ENCODE peak calls at places on chromosomes 4 and X, in six cellular contexts. One of them, this sample, is unnamed.

GRCh38 chrX:105461013-105461412 is 240.5 kb upstream of the TEX13A start:
- DNase-seq in activated naive CD4-positive, alpha-beta T cell: no peak
- DNase-seq in stimulated activated CD4-positive, alpha-beta T cell treated with anti-CD3 and anti-CD28 coated beads, TNF-alpha, amount 100 ng/mL, for 4 hours: no peak
- DNase-seq in activated CD4-positive, alpha-beta T cell treated with anti-CD3 and anti-CD28 coated beads for 36 hours: no peak
- DNase-seq in activated CD8-positive, alpha-beta memory T cell treated with anti-CD3 and anti-CD28 coated beads for 1 hour: no peak
- DNase-seq in ACHN: no peak
- DNase-seq in this sample: no peak

GRCh38 chr4:2954358-2955185 is 8.6 kb downstream of the NOP14 start:
- DNase-seq in activated naive CD4-positive, alpha-beta T cell: no peak
- DNase-seq in stimulated activated CD4-positive, alpha-beta T cell treated with anti-CD3 and anti-CD28 coated beads, TNF-alpha, amount 100 ng/mL, for 4 hours: no peak
- DNase-seq in activated CD4-positive, alpha-beta T cell treated with anti-CD3 and anti-CD28 coated beads for 36 hours: peak
- DNase-seq in activated CD8-positive, alpha-beta memory T cell treated with anti-CD3 and anti-CD28 coated beads for 1 hour: no peak
- DNase-seq in ACHN: no peak
- DNase-seq in this sample: peak

GRCh38 chr4:65789850-65790249 is 119.6 kb upstream of the EPHA5 start:
- DNase-seq in activated naive CD4-positive, alpha-beta T cell: no peak
- DNase-seq in stimulated activated CD4-positive, alpha-beta T cell treated with anti-CD3 and anti-CD28 coated beads, TNF-alpha, amount 100 ng/mL, for 4 hours: no peak
- DNase-seq in activated CD4-positive, alpha-beta T cell treated with anti-CD3 and anti-CD28 coated beads for 36 hours: no peak
- DNase-seq in activated CD8-positive, alpha-beta memory T cell treated with anti-CD3 and anti-CD28 coated beads for 1 hour: no peak
- DNase-seq in ACHN: no peak
- DNase-seq in this sample: no peak

GRCh38 chr4:73053974-73054480 is 15.5 kb downstream of the COX18 start:
- DNase-seq in activated naive CD4-positive, alpha-beta T cell: no peak
- DNase-seq in stimulated activated CD4-positive, alpha-beta T cell treated with anti-CD3 and anti-CD28 coated beads, TNF-alpha, amount 100 ng/mL, for 4 hours: no peak
- DNase-seq in activated CD4-positive, alpha-beta T cell treated with anti-CD3 and anti-CD28 coated beads for 36 hours: no peak
- DNase-seq in activated CD8-positive, alpha-beta memory T cell treated with anti-CD3 and anti-CD28 coated beads for 1 hour: no peak
- DNase-seq in ACHN: no peak
- DNase-seq in this sample: peak

GRCh38 chr4:169167958-169168357 is 102.8 kb downstream of the SH3RF1 start:
- DNase-seq in activated naive CD4-positive, alpha-beta T cell: no peak
- DNase-seq in stimulated activated CD4-positive, alpha-beta T cell treated with anti-CD3 and anti-CD28 coated beads, TNF-alpha, amount 100 ng/mL, for 4 hours: no peak
- DNase-seq in activated CD4-positive, alpha-beta T cell treated with anti-CD3 and anti-CD28 coated beads for 36 hours: no peak
- DNase-seq in activated CD8-positive, alpha-beta memory T cell treated with anti-CD3 and anti-CD28 coated beads for 1 hour: no peak
- DNase-seq in ACHN: no peak
- DNase-seq in this sample: no peak

GRCh38 chrX:129932137-129932791 is 26.3 kb downstream of the UTP14A start:
- DNase-seq in activated naive CD4-positive, alpha-beta T cell: peak
- DNase-seq in stimulated activated CD4-positive, alpha-beta T cell treated with anti-CD3 and anti-CD28 coated beads, TNF-alpha, amount 100 ng/mL, for 4 hours: peak
- DNase-seq in activated CD4-positive, alpha-beta T cell treated with anti-CD3 and anti-CD28 coated beads for 36 hours: peak
- DNase-seq in activated CD8-positive, alpha-beta memory T cell treated with anti-CD3 and anti-CD28 coated beads for 1 hour: peak
- DNase-seq in ACHN: peak
- DNase-seq in this sample: peak

GRCh38 chrX:49071877-49072711 is 1.7 kb downstream of the PRAF2 start:
- DNase-seq in activated naive CD4-positive, alpha-beta T cell: no peak
- DNase-seq in stimulated activated CD4-positive, alpha-beta T cell treated with anti-CD3 and anti-CD28 coated beads, TNF-alpha, amount 100 ng/mL, for 4 hours: no peak
- DNase-seq in activated CD4-positive, alpha-beta T cell treated with anti-CD3 and anti-CD28 coated beads for 36 hours: no peak
- DNase-seq in activated CD8-positive, alpha-beta memory T cell treated with anti-CD3 and anti-CD28 coated beads for 1 hour: no peak
- DNase-seq in ACHN: no peak
- DNase-seq in this sample: no peak

GRCh38 chr4:7007944-7008343 is 35.2 kb upstream of the TADA2B start:
- DNase-seq in activated naive CD4-positive, alpha-beta T cell: no peak
- DNase-seq in stimulated activated CD4-positive, alpha-beta T cell treated with anti-CD3 and anti-CD28 coated beads, TNF-alpha, amount 100 ng/mL, for 4 hours: no peak
- DNase-seq in activated CD4-positive, alpha-beta T cell treated with anti-CD3 and anti-CD28 coated beads for 36 hours: no peak
- DNase-seq in activated CD8-positive, alpha-beta memory T cell treated with anti-CD3 and anti-CD28 coated beads for 1 hour: no peak
- DNase-seq in ACHN: no peak
- DNase-seq in this sample: no peak

GRCh38 chr4:180560896-180561295 is 1682.3 kb upstream of the TENM3 start:
- DNase-seq in activated naive CD4-positive, alpha-beta T cell: no peak
- DNase-seq in stimulated activated CD4-positive, alpha-beta T cell treated with anti-CD3 and anti-CD28 coated beads, TNF-alpha, amount 100 ng/mL, for 4 hours: no peak
- DNase-seq in activated CD4-positive, alpha-beta T cell treated with anti-CD3 and anti-CD28 coated beads for 36 hours: no peak
- DNase-seq in activated CD8-positive, alpha-beta memory T cell treated with anti-CD3 and anti-CD28 coated beads for 1 hour: no peak
- DNase-seq in ACHN: no peak
- DNase-seq in this sample: no peak

GRCh38 chr4:89712141-89712540 is 124.8 kb downstream of the SNCA start:
- DNase-seq in activated naive CD4-positive, alpha-beta T cell: no peak
- DNase-seq in stimulated activated CD4-positive, alpha-beta T cell treated with anti-CD3 and anti-CD28 coated beads, TNF-alpha, amount 100 ng/mL, for 4 hours: no peak
- DNase-seq in activated CD4-positive, alpha-beta T cell treated with anti-CD3 and anti-CD28 coated beads for 36 hours: no peak
- DNase-seq in activated CD8-positive, alpha-beta memory T cell treated with anti-CD3 and anti-CD28 coated beads for 1 hour: no peak
- DNase-seq in ACHN: no peak
- DNase-seq in this sample: no peak

GRCh38 chr4:101191302-101192098 is 155.8 kb downstream of the PPP3CA start:
- DNase-seq in activated naive CD4-positive, alpha-beta T cell: no peak
- DNase-seq in stimulated activated CD4-positive, alpha-beta T cell treated with anti-CD3 and anti-CD28 coated beads, TNF-alpha, amount 100 ng/mL, for 4 hours: no peak
- DNase-seq in activated CD4-positive, alpha-beta T cell treated with anti-CD3 and anti-CD28 coated beads for 36 hours: no peak
- DNase-seq in activated CD8-positive, alpha-beta memory T cell treated with anti-CD3 and anti-CD28 coated beads for 1 hour: no peak
- DNase-seq in ACHN: no peak
- DNase-seq in this sample: no peak

GRCh38 chr4:5357863-5358262 is 306.6 kb downstream of the STK32B start:
- DNase-seq in activated naive CD4-positive, alpha-beta T cell: no peak
- DNase-seq in stimulated activated CD4-positive, alpha-beta T cell treated with anti-CD3 and anti-CD28 coated beads, TNF-alpha, amount 100 ng/mL, for 4 hours: no peak
- DNase-seq in activated CD4-positive, alpha-beta T cell treated with anti-CD3 and anti-CD28 coated beads for 36 hours: no peak
- DNase-seq in activated CD8-positive, alpha-beta memory T cell treated with anti-CD3 and anti-CD28 coated beads for 1 hour: no peak
- DNase-seq in ACHN: no peak
- DNase-seq in this sample: no peak

GRCh38 chr4:879730-880079 is 52.4 kb downstream of the GAK start:
- DNase-seq in activated naive CD4-positive, alpha-beta T cell: no peak
- DNase-seq in stimulated activated CD4-positive, alpha-beta T cell treated with anti-CD3 and anti-CD28 coated beads, TNF-alpha, amount 100 ng/mL, for 4 hours: peak
- DNase-seq in activated CD4-positive, alpha-beta T cell treated with anti-CD3 and anti-CD28 coated beads for 36 hours: peak
- DNase-seq in activated CD8-positive, alpha-beta memory T cell treated with anti-CD3 and anti-CD28 coated beads for 1 hour: no peak
- DNase-seq in ACHN: peak
- DNase-seq in this sample: peak

GRCh38 chr4:18366136-18366535 is 344.6 kb upstream of the LCORL start:
- DNase-seq in activated naive CD4-positive, alpha-beta T cell: no peak
- DNase-seq in stimulated activated CD4-positive, alpha-beta T cell treated with anti-CD3 and anti-CD28 coated beads, TNF-alpha, amount 100 ng/mL, for 4 hours: no peak
- DNase-seq in activated CD4-positive, alpha-beta T cell treated with anti-CD3 and anti-CD28 coated beads for 36 hours: no peak
- DNase-seq in activated CD8-positive, alpha-beta memory T cell treated with anti-CD3 and anti-CD28 coated beads for 1 hour: no peak
- DNase-seq in ACHN: no peak
- DNase-seq in this sample: no peak

GRCh38 chr4:119300072-119300387 is 21.9 kb downstream of the FABP2 start:
- DNase-seq in activated naive CD4-positive, alpha-beta T cell: no peak
- DNase-seq in stimulated activated CD4-positive, alpha-beta T cell treated with anti-CD3 and anti-CD28 coated beads, TNF-alpha, amount 100 ng/mL, for 4 hours: no peak
- DNase-seq in activated CD4-positive, alpha-beta T cell treated with anti-CD3 and anti-CD28 coated beads for 36 hours: peak
- DNase-seq in activated CD8-positive, alpha-beta memory T cell treated with anti-CD3 and anti-CD28 coated beads for 1 hour: no peak
- DNase-seq in ACHN: no peak
- DNase-seq in this sample: no peak

GRCh38 chr4:173301518-173302201 is 32.5 kb downstream of the HMGB2 start:
- DNase-seq in activated naive CD4-positive, alpha-beta T cell: no peak
- DNase-seq in stimulated activated CD4-positive, alpha-beta T cell treated with anti-CD3 and anti-CD28 coated beads, TNF-alpha, amount 100 ng/mL, for 4 hours: no peak
- DNase-seq in activated CD4-positive, alpha-beta T cell treated with anti-CD3 and anti-CD28 coated beads for 36 hours: peak
- DNase-seq in activated CD8-positive, alpha-beta memory T cell treated with anti-CD3 and anti-CD28 coated beads for 1 hour: no peak
- DNase-seq in ACHN: peak
- DNase-seq in this sample: no peak

GRCh38 chr4:185775792-185776555 is 36.0 kb downstream of the SORBS2 start:
- DNase-seq in activated naive CD4-positive, alpha-beta T cell: no peak
- DNase-seq in stimulated activated CD4-positive, alpha-beta T cell treated with anti-CD3 and anti-CD28 coated beads, TNF-alpha, amount 100 ng/mL, for 4 hours: no peak
- DNase-seq in activated CD4-positive, alpha-beta T cell treated with anti-CD3 and anti-CD28 coated beads for 36 hours: no peak
- DNase-seq in activated CD8-positive, alpha-beta memory T cell treated with anti-CD3 and anti-CD28 coated beads for 1 hour: no peak
- DNase-seq in ACHN: no peak
- DNase-seq in this sample: no peak

GRCh38 chrX:103573205-103573604 is 12.1 kb upstream of the TCEAL4 start:
- DNase-seq in activated naive CD4-positive, alpha-beta T cell: no peak
- DNase-seq in stimulated activated CD4-positive, alpha-beta T cell treated with anti-CD3 and anti-CD28 coated beads, TNF-alpha, amount 100 ng/mL, for 4 hours: no peak
- DNase-seq in activated CD4-positive, alpha-beta T cell treated with anti-CD3 and anti-CD28 coated beads for 36 hours: no peak
- DNase-seq in activated CD8-positive, alpha-beta memory T cell treated with anti-CD3 and anti-CD28 coated beads for 1 hour: no peak
- DNase-seq in ACHN: no peak
- DNase-seq in this sample: no peak

GRCh38 chrX:70313503-70313902 is 23.6 kb downstream of the KIF4A start:
- DNase-seq in activated naive CD4-positive, alpha-beta T cell: no peak
- DNase-seq in stimulated activated CD4-positive, alpha-beta T cell treated with anti-CD3 and anti-CD28 coated beads, TNF-alpha, amount 100 ng/mL, for 4 hours: no peak
- DNase-seq in activated CD4-positive, alpha-beta T cell treated with anti-CD3 and anti-CD28 coated beads for 36 hours: no peak
- DNase-seq in activated CD8-positive, alpha-beta memory T cell treated with anti-CD3 and anti-CD28 coated beads for 1 hour: no peak
- DNase-seq in ACHN: peak
- DNase-seq in this sample: no peak

GRCh38 chr4:121791481-121791880 is 9.6 kb upstream of the EXOSC9 start:
- DNase-seq in activated naive CD4-positive, alpha-beta T cell: no peak
- DNase-seq in stimulated activated CD4-positive, alpha-beta T cell treated with anti-CD3 and anti-CD28 coated beads, TNF-alpha, amount 100 ng/mL, for 4 hours: no peak
- DNase-seq in activated CD4-positive, alpha-beta T cell treated with anti-CD3 and anti-CD28 coated beads for 36 hours: no peak
- DNase-seq in activated CD8-positive, alpha-beta memory T cell treated with anti-CD3 and anti-CD28 coated beads for 1 hour: no peak
- DNase-seq in ACHN: no peak
- DNase-seq in this sample: no peak

GRCh38 chr4:24248674-24249644 is 335.4 kb downstream of the DHX15 start:
- DNase-seq in activated naive CD4-positive, alpha-beta T cell: no peak
- DNase-seq in stimulated activated CD4-positive, alpha-beta T cell treated with anti-CD3 and anti-CD28 coated beads, TNF-alpha, amount 100 ng/mL, for 4 hours: no peak
- DNase-seq in activated CD4-positive, alpha-beta T cell treated with anti-CD3 and anti-CD28 coated beads for 36 hours: no peak
- DNase-seq in activated CD8-positive, alpha-beta memory T cell treated with anti-CD3 and anti-CD28 coated beads for 1 hour: no peak
- DNase-seq in ACHN: no peak
- DNase-seq in this sample: no peak

GRCh38 chr4:80011636-80012236 is 61.3 kb downstream of the ANTXR2 start:
- DNase-seq in activated naive CD4-positive, alpha-beta T cell: no peak
- DNase-seq in stimulated activated CD4-positive, alpha-beta T cell treated with anti-CD3 and anti-CD28 coated beads, TNF-alpha, amount 100 ng/mL, for 4 hours: no peak
- DNase-seq in activated CD4-positive, alpha-beta T cell treated with anti-CD3 and anti-CD28 coated beads for 36 hours: no peak
- DNase-seq in activated CD8-positive, alpha-beta memory T cell treated with anti-CD3 and anti-CD28 coated beads for 1 hour: no peak
- DNase-seq in ACHN: no peak
- DNase-seq in this sample: no peak

GRCh38 chrX:69232945-69233344 is 67.7 kb upstream of the PJA1 start:
- DNase-seq in activated naive CD4-positive, alpha-beta T cell: no peak
- DNase-seq in stimulated activated CD4-positive, alpha-beta T cell treated with anti-CD3 and anti-CD28 coated beads, TNF-alpha, amount 100 ng/mL, for 4 hours: no peak
- DNase-seq in activated CD4-positive, alpha-beta T cell treated with anti-CD3 and anti-CD28 coated beads for 36 hours: no peak
- DNase-seq in activated CD8-positive, alpha-beta memory T cell treated with anti-CD3 and anti-CD28 coated beads for 1 hour: no peak
- DNase-seq in ACHN: no peak
- DNase-seq in this sample: no peak

GRCh38 chrX:13092455-13092941 is 48.1 kb upstream of the FAM9C start:
- DNase-seq in activated naive CD4-positive, alpha-beta T cell: peak
- DNase-seq in stimulated activated CD4-positive, alpha-beta T cell treated with anti-CD3 and anti-CD28 coated beads, TNF-alpha, amount 100 ng/mL, for 4 hours: no peak
- DNase-seq in activated CD4-positive, alpha-beta T cell treated with anti-CD3 and anti-CD28 coated beads for 36 hours: peak
- DNase-seq in activated CD8-positive, alpha-beta memory T cell treated with anti-CD3 and anti-CD28 coated beads for 1 hour: peak
- DNase-seq in ACHN: no peak
- DNase-seq in this sample: peak

GRCh38 chr4:143270266-143270838 is 66.3 kb upstream of the GAB1 start:
- DNase-seq in activated naive CD4-positive, alpha-beta T cell: no peak
- DNase-seq in stimulated activated CD4-positive, alpha-beta T cell treated with anti-CD3 and anti-CD28 coated beads, TNF-alpha, amount 100 ng/mL, for 4 hours: no peak
- DNase-seq in activated CD4-positive, alpha-beta T cell treated with anti-CD3 and anti-CD28 coated beads for 36 hours: no peak
- DNase-seq in activated CD8-positive, alpha-beta memory T cell treated with anti-CD3 and anti-CD28 coated beads for 1 hour: no peak
- DNase-seq in ACHN: no peak
- DNase-seq in this sample: no peak

GRCh38 chr4:19348746-19349145 is 903.0 kb upstream of the SLIT2 start:
- DNase-seq in activated naive CD4-positive, alpha-beta T cell: no peak
- DNase-seq in stimulated activated CD4-positive, alpha-beta T cell treated with anti-CD3 and anti-CD28 coated beads, TNF-alpha, amount 100 ng/mL, for 4 hours: no peak
- DNase-seq in activated CD4-positive, alpha-beta T cell treated with anti-CD3 and anti-CD28 coated beads for 36 hours: no peak
- DNase-seq in activated CD8-positive, alpha-beta memory T cell treated with anti-CD3 and anti-CD28 coated beads for 1 hour: no peak
- DNase-seq in ACHN: no peak
- DNase-seq in this sample: no peak

GRCh38 chr4:37008199-37008598 is 236.3 kb upstream of the NWD2 start:
- DNase-seq in activated naive CD4-positive, alpha-beta T cell: no peak
- DNase-seq in stimulated activated CD4-positive, alpha-beta T cell treated with anti-CD3 and anti-CD28 coated beads, TNF-alpha, amount 100 ng/mL, for 4 hours: no peak
- DNase-seq in activated CD4-positive, alpha-beta T cell treated with anti-CD3 and anti-CD28 coated beads for 36 hours: no peak
- DNase-seq in activated CD8-positive, alpha-beta memory T cell treated with anti-CD3 and anti-CD28 coated beads for 1 hour: no peak
- DNase-seq in ACHN: no peak
- DNase-seq in this sample: no peak

GRCh38 chr4:38145033-38145673 is 185.0 kb downstream of the PTTG2 start:
- DNase-seq in activated naive CD4-positive, alpha-beta T cell: no peak
- DNase-seq in stimulated activated CD4-positive, alpha-beta T cell treated with anti-CD3 and anti-CD28 coated beads, TNF-alpha, amount 100 ng/mL, for 4 hours: no peak
- DNase-seq in activated CD4-positive, alpha-beta T cell treated with anti-CD3 and anti-CD28 coated beads for 36 hours: no peak
- DNase-seq in activated CD8-positive, alpha-beta memory T cell treated with anti-CD3 and anti-CD28 coated beads for 1 hour: no peak
- DNase-seq in ACHN: no peak
- DNase-seq in this sample: no peak

GRCh38 chr4:86048426-86048825 is 311.4 kb downstream of the MAPK10 start:
- DNase-seq in activated naive CD4-positive, alpha-beta T cell: no peak
- DNase-seq in stimulated activated CD4-positive, alpha-beta T cell treated with anti-CD3 and anti-CD28 coated beads, TNF-alpha, amount 100 ng/mL, for 4 hours: no peak
- DNase-seq in activated CD4-positive, alpha-beta T cell treated with anti-CD3 and anti-CD28 coated beads for 36 hours: no peak
- DNase-seq in activated CD8-positive, alpha-beta memory T cell treated with anti-CD3 and anti-CD28 coated beads for 1 hour: no peak
- DNase-seq in ACHN: no peak
- DNase-seq in this sample: no peak

GRCh38 chrX:126165721-126166401 is at the start of gene DCAF12L2:
- DNase-seq in activated naive CD4-positive, alpha-beta T cell: no peak
- DNase-seq in stimulated activated CD4-positive, alpha-beta T cell treated with anti-CD3 and anti-CD28 coated beads, TNF-alpha, amount 100 ng/mL, for 4 hours: no peak
- DNase-seq in activated CD4-positive, alpha-beta T cell treated with anti-CD3 and anti-CD28 coated beads for 36 hours: peak
- DNase-seq in activated CD8-positive, alpha-beta memory T cell treated with anti-CD3 and anti-CD28 coated beads for 1 hour: no peak
- DNase-seq in ACHN: no peak
- DNase-seq in this sample: no peak

GRCh38 chr4:74152841-74153240 is 5.1 kb upstream of the MTHFD2L start:
- DNase-seq in activated naive CD4-positive, alpha-beta T cell: no peak
- DNase-seq in stimulated activated CD4-positive, alpha-beta T cell treated with anti-CD3 and anti-CD28 coated beads, TNF-alpha, amount 100 ng/mL, for 4 hours: no peak
- DNase-seq in activated CD4-positive, alpha-beta T cell treated with anti-CD3 and anti-CD28 coated beads for 36 hours: no peak
- DNase-seq in activated CD8-positive, alpha-beta memory T cell treated with anti-CD3 and anti-CD28 coated beads for 1 hour: no peak
- DNase-seq in ACHN: no peak
- DNase-seq in this sample: no peak

GRCh38 chr4:102717448-102718092 is 43.2 kb downstream of the MANBA start:
- DNase-seq in activated naive CD4-positive, alpha-beta T cell: no peak
- DNase-seq in stimulated activated CD4-positive, alpha-beta T cell treated with anti-CD3 and anti-CD28 coated beads, TNF-alpha, amount 100 ng/mL, for 4 hours: no peak
- DNase-seq in activated CD4-positive, alpha-beta T cell treated with anti-CD3 and anti-CD28 coated beads for 36 hours: no peak
- DNase-seq in activated CD8-positive, alpha-beta memory T cell treated with anti-CD3 and anti-CD28 coated beads for 1 hour: no peak
- DNase-seq in ACHN: peak
- DNase-seq in this sample: no peak

GRCh38 chr4:787561-787981 is 38.4 kb downstream of the CPLX1 start:
- DNase-seq in activated naive CD4-positive, alpha-beta T cell: no peak
- DNase-seq in stimulated activated CD4-positive, alpha-beta T cell treated with anti-CD3 and anti-CD28 coated beads, TNF-alpha, amount 100 ng/mL, for 4 hours: no peak
- DNase-seq in activated CD4-positive, alpha-beta T cell treated with anti-CD3 and anti-CD28 coated beads for 36 hours: no peak
- DNase-seq in activated CD8-positive, alpha-beta memory T cell treated with anti-CD3 and anti-CD28 coated beads for 1 hour: no peak
- DNase-seq in ACHN: no peak
- DNase-seq in this sample: peak

GRCh38 chr4:1819816-1820215 is 26.7 kb downstream of the FGFR3 start:
- DNase-seq in activated naive CD4-positive, alpha-beta T cell: no peak
- DNase-seq in stimulated activated CD4-positive, alpha-beta T cell treated with anti-CD3 and anti-CD28 coated beads, TNF-alpha, amount 100 ng/mL, for 4 hours: no peak
- DNase-seq in activated CD4-positive, alpha-beta T cell treated with anti-CD3 and anti-CD28 coated beads for 36 hours: no peak
- DNase-seq in activated CD8-positive, alpha-beta memory T cell treated with anti-CD3 and anti-CD28 coated beads for 1 hour: no peak
- DNase-seq in ACHN: no peak
- DNase-seq in this sample: no peak

GRCh38 chr4:101356928-101357327 is 9.6 kb upstream of the PPP3CA start:
- DNase-seq in activated naive CD4-positive, alpha-beta T cell: no peak
- DNase-seq in stimulated activated CD4-positive, alpha-beta T cell treated with anti-CD3 and anti-CD28 coated beads, TNF-alpha, amount 100 ng/mL, for 4 hours: no peak
- DNase-seq in activated CD4-positive, alpha-beta T cell treated with anti-CD3 and anti-CD28 coated beads for 36 hours: no peak
- DNase-seq in activated CD8-positive, alpha-beta memory T cell treated with anti-CD3 and anti-CD28 coated beads for 1 hour: no peak
- DNase-seq in ACHN: peak
- DNase-seq in this sample: no peak

GRCh38 chr4:20916106-20916505 is 215.8 kb downstream of the PACRGL start:
- DNase-seq in activated naive CD4-positive, alpha-beta T cell: no peak
- DNase-seq in stimulated activated CD4-positive, alpha-beta T cell treated with anti-CD3 and anti-CD28 coated beads, TNF-alpha, amount 100 ng/mL, for 4 hours: no peak
- DNase-seq in activated CD4-positive, alpha-beta T cell treated with anti-CD3 and anti-CD28 coated beads for 36 hours: peak
- DNase-seq in activated CD8-positive, alpha-beta memory T cell treated with anti-CD3 and anti-CD28 coated beads for 1 hour: no peak
- DNase-seq in ACHN: no peak
- DNase-seq in this sample: no peak

GRCh38 chrX:56746996-56747395 is 18.0 kb downstream of the NBDY start:
- DNase-seq in activated naive CD4-positive, alpha-beta T cell: no peak
- DNase-seq in stimulated activated CD4-positive, alpha-beta T cell treated with anti-CD3 and anti-CD28 coated beads, TNF-alpha, amount 100 ng/mL, for 4 hours: no peak
- DNase-seq in activated CD4-positive, alpha-beta T cell treated with anti-CD3 and anti-CD28 coated beads for 36 hours: no peak
- DNase-seq in activated CD8-positive, alpha-beta memory T cell treated with anti-CD3 and anti-CD28 coated beads for 1 hour: no peak
- DNase-seq in ACHN: no peak
- DNase-seq in this sample: no peak